ENCODE peak calls at places on chromosomes 11 and 22, in eight cellular contexts. Q is H1, V is kidney, Y is fibroblast of lung, P is HCT116, J is PC-3, C is GM23248, T is IMR-90. O is an unnamed sample.

GRCh38 chr11:111387318-111387863 is 8.3 kb upstream of the POU2AF1 start:
- DNase-seq in Q (no peak), V (no peak), Y (no peak), P (no peak), J (no peak), C (no peak), T (no peak), O (no peak)

GRCh38 chr11:56624661-56625110 is 10.0 kb upstream of the OR5M1 start:
- DNase-seq in Q (no peak), V (no peak), Y (peak), P (no peak), J (peak), C (peak), T (peak), O (peak)

GRCh38 chr11:95764267-95764898 is 25.2 kb downstream of the FAM76B start:
- DNase-seq in Q (no peak), V (no peak), Y (peak), P (peak), J (peak), C (peak), T (peak), O (peak)

GRCh38 chr11:69537126-69537525 is 55.7 kb downstream of the LINC01488 start:
- DNase-seq in Q (no peak), V (peak), Y (no peak), P (no peak), J (no peak), C (no peak), T (no peak), O (no peak)

GRCh38 chr11:93089474-93090102 is 108.2 kb downstream of the SLC36A4 start:
- DNase-seq in Q (no peak), V (no peak), Y (peak), P (peak), J (peak), C (peak), T (peak), O (peak)

GRCh38 chr11:8081591-8082021 is 595 bp downstream of the TUB start:
- DNase-seq in Q (peak), V (no peak), Y (peak), P (no peak), J (no peak), C (peak), T (peak), O (no peak)

GRCh38 chr11:44680982-44681597 is 45.7 kb upstream of the TSPAN18 start:
- DNase-seq in Q (no peak), V (no peak), Y (no peak), P (no peak), J (peak), C (peak), T (no peak), O (no peak)

GRCh38 chr22:35894937-35895708 is 133.5 kb downstream of the RBFOX2 start:
- DNase-seq in Q (no peak), V (no peak), Y (peak), P (no peak), J (peak), C (peak), T (peak), O (no peak)

GRCh38 chr22:45240137-45240809 is 421 bp downstream of the KIAA0930 start:
- DNase-seq in Q (peak), V (no peak), Y (no peak), P (no peak), J (no peak), C (peak), T (no peak), O (peak)
- H3K9ac ChIP-seq in Q (no peak), V (peak), Y (peak), P (peak), J (peak), C (peak), T (peak), O (peak)

GRCh38 chr22:40041738-40042137 is 47.0 kb downstream of the FAM83F start:
- DNase-seq in Q (no peak), V (no peak), Y (no peak), P (no peak), J (no peak), C (no peak), T (no peak), O (no peak)

GRCh38 chr22:40039482-40039881 is 44.7 kb downstream of the FAM83F start:
- DNase-seq in Q (no peak), V (no peak), Y (no peak), P (no peak), J (no peak), C (no peak), T (no peak), O (no peak)

GRCh38 chr22:40042312-40042711 is 47.6 kb downstream of the FAM83F start:
- DNase-seq in Q (no peak), V (no peak), Y (no peak), P (no peak), J (no peak), C (no peak), T (no peak), O (no peak)

GRCh38 chr22:40043086-40043485 is 48.3 kb downstream of the FAM83F start:
- DNase-seq in Q (no peak), V (no peak), Y (peak), P (no peak), J (peak), C (peak), T (no peak), O (no peak)

GRCh38 chr22:40040927-40041326 is 46.2 kb downstream of the FAM83F start:
- DNase-seq in Q (no peak), V (peak), Y (peak), P (no peak), J (peak), C (peak), T (no peak), O (no peak)
- H3K27ac ChIP-seq in Q (no peak), V (peak), Y (no peak), P (no peak), J (no peak), C (no peak), T (no peak), O (no peak)

GRCh38 chr11:579830-580601 is 3.7 kb downstream of the PHRF1 start:
- DNase-seq in Q (no peak), V (no peak), Y (no peak), P (no peak), J (no peak), C (peak), T (peak), O (no peak)
- H3K9ac ChIP-seq in Q (no peak), V (no peak), Y (no peak), P (no peak), J (no peak), C (peak), T (no peak), O (no peak)

GRCh38 chr11:10641314-10642206 is 52.0 kb downstream of the IRAG1 start:
- DNase-seq in Q (no peak), V (no peak), Y (no peak), P (no peak), J (no peak), C (no peak), T (no peak), O (peak)

GRCh38 chr11:10638285-10638684 is 55.3 kb downstream of the IRAG1 start:
- DNase-seq in Q (no peak), V (no peak), Y (peak), P (no peak), J (no peak), C (peak), T (no peak), O (no peak)

GRCh38 chr11:10639350-10639749 is 54.2 kb downstream of the IRAG1 start:
- DNase-seq in Q (no peak), V (no peak), Y (no peak), P (no peak), J (no peak), C (peak), T (no peak), O (no peak)

GRCh38 chr11:10642298-10642697 is 51.3 kb downstream of the IRAG1 start:
- DNase-seq in Q (no peak), V (no peak), Y (no peak), P (no peak), J (no peak), C (no peak), T (peak), O (no peak)

GRCh38 chr11:10640308-10640707 is 53.2 kb downstream of the IRAG1 start:
- DNase-seq in Q (no peak), V (no peak), Y (no peak), P (no peak), J (no peak), C (no peak), T (no peak), O (no peak)
- H3K27ac ChIP-seq in Q (no peak), V (peak), Y (no peak), P (peak), J (no peak), C (no peak), T (no peak), O (no peak)

GRCh38 chr11:63997104-63997700 is 11.0 kb downstream of the OTUB1 start:
- DNase-seq in Q (no peak), V (peak), Y (no peak), P (no peak), J (no peak), C (no peak), T (no peak), O (no peak)

GRCh38 chr11:64000026-64000739 is 13.9 kb downstream of the OTUB1 start:
- DNase-seq in Q (peak), V (peak), Y (peak), P (no peak), J (peak), C (peak), T (peak), O (peak)

GRCh38 chr11:63997801-63998332 is 11.6 kb downstream of the OTUB1 start:
- DNase-seq in Q (no peak), V (no peak), Y (no peak), P (no peak), J (no peak), C (no peak), T (no peak), O (no peak)

GRCh38 chr11:63999349-64000025 is 13.2 kb downstream of the OTUB1 start:
- DNase-seq in Q (peak), V (peak), Y (peak), P (no peak), J (peak), C (peak), T (no peak), O (no peak)

DNA sequence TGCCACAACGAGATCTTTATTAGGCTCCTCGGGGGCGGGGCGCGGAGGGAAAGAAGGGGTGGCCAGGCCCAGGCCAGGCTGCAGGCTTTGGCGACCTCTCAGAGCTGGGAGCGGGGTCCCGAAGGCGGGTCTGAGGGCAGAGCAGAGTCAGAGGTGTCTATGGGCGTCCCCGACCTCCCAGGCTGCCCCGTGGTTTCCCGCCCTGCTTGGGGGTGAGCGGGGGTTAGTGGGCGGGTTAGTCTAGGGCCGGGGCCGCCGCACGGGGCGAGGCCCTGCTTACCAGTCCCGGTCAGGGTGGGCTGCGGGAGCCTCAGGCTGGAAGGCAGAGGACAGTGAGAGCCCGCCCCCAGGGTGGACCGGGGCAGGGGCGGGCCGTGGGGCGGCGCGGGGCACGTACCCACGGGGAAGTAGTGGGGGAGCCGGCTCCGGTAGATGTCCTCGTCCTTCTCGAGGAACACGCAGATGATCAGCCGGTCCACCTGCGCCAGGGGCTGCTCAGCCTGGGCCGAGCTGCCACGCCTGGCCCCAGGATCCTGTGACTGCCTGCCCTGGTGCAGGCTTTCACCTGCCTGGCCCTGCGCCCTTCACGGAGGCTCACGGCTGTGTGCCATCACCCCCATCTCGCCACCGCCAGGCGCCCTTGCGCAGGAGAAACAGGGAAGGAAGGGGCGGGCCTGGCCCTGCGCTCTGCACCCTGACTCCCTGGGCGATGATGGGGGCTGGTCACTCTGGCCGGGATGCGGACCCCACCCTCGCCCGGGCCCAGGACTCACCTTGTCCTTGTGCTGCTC is 12.5 kb downstream of the OTUB1 start:
- DNase-seq in Q (peak), V (peak), Y (no peak), P (no peak), J (peak), C (no peak), T (no peak), O (no peak)
- H3K9ac ChIP-seq in Q (no peak), V (no peak), Y (no peak), P (no peak), J (no peak), C (no peak), T (no peak), O (no peak)

GRCh38 chr11:17280494-17281127 is 4.1 kb downstream of the NUCB2 start:
- DNase-seq in Q (no peak), V (no peak), Y (peak), P (no peak), J (no peak), C (no peak), T (peak), O (no peak)
- H3K27ac ChIP-seq in Q (no peak), V (no peak), Y (no peak), P (no peak), J (no peak), C (no peak), T (no peak), O (no peak)

GRCh38 chr22:29071261-29072045 is 1.4 kb upstream of the KREMEN1 start:
- DNase-seq in Q (peak), V (peak), Y (peak), P (no peak), J (peak), C (peak), T (peak), O (no peak)

GRCh38 chr22:29072979-29073617 is at the start of gene KREMEN1:
- DNase-seq in Q (peak), V (peak), Y (no peak), P (no peak), J (no peak), C (no peak), T (no peak), O (no peak)

GRCh38 chr22:29073618-29074275 is 912 bp downstream of the KREMEN1 start:
- DNase-seq in Q (peak), V (peak), Y (peak), P (no peak), J (no peak), C (peak), T (no peak), O (no peak)

GRCh38 chr22:29072193-29072978 is 449 bp upstream of the KREMEN1 start:
- DNase-seq in Q (peak), V (peak), Y (peak), P (peak), J (peak), C (peak), T (peak), O (no peak)

DNA sequence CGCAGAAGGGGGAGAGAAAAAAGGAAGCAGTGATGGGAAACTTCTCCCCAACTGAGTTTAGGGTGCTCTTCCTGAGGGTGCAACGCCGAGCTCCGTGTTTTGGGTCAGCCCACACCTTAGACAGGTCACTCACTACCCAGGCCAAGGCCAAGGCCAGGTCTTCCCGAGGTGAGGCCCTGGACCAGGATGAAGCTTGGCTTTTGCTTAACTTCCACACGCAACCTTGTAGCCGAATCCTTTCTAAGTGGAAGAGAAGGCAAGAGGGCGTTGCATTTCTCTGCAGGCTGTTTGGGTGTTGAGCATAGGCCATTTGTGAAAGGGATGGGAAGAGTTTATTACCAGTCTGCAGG is 1.4 kb downstream of the KREMEN1 start:
- DNase-seq in Q (no peak), V (no peak), Y (no peak), P (no peak), J (no peak), C (peak), T (no peak), O (no peak)
- H3K9ac ChIP-seq in Q (peak), V (peak), Y (no peak), P (peak), J (no peak), C (no peak), T (no peak), O (no peak)

DNA sequence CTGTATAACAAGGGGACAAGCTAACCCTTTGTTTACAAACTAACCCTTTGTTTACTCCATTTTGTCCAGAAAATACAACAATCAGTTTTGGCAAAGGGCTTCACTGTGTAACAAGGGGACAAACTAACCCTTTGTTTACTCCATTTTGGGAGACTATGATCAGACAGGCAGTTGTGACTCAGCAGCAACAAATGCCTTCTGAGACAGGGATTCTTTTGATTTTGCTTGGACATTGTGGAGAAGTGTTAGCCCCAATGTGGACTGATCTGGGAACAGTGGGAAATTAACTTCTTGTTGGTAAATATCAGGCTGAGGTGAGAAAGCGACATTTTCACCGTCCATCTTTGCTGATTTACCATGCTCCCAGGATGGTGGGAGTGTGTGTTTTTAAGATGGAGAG is 983 bp downstream of the EHF start:
- DNase-seq in Q (no peak), V (no peak), Y (no peak), P (no peak), J (peak), C (no peak), T (no peak), O (no peak)
- H3K27ac ChIP-seq in Q (no peak), V (peak), Y (no peak), P (no peak), J (peak), C (no peak), T (no peak), O (no peak)

DNA sequence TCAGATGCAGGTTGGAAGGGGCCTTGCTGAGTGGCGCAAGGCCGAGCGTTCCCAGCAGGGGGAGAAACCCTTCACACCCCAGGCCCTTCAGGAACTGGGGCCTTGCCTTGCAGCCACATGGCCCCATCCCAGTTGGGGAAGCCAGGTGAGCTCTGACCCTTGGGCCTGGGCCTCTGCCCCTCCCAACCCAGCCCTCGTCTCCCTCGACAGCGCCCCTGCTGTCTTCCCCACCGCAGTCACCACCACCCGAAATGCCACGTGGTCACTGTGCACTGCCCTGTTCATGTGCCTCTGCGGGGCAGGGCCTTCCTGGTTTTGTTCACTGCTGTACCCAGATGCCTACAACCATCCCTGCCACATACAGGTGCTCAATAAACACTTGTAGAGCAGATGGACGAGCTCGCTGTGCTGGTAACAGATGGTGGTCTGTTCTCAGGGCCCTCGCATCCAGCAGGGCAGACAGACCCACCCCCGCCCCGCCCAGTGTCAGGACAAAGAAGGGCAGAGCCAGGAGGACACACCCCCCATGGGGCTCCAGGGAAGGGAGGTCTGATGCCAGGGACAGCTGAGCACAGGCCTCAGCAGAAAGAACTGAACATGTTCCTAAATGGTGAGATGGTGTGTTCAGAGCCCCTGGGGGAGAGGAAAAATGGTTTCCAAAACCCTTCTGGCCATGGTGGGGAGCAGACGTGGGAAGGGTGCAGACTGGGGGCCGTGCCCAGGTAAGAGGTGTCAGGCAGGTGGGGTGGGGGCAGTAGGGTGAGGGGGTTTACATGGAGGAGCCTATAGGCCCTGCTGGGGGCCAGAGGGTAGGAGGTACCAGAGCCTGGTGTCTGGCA is 3.7 kb downstream of the POLR2L start:
- DNase-seq in Q (no peak), V (no peak), Y (no peak), P (no peak), J (no peak), C (peak), T (no peak), O (no peak)
- H3K9ac ChIP-seq in Q (no peak), V (no peak), Y (no peak), P (peak), J (no peak), C (peak), T (no peak), O (no peak)